ENCODE peak calls at places on chromosome 11, in seven cellular contexts. One of them, this sample, is unnamed.

GRCh38 chr11:18171377-18172000 is 1.1 kb upstream of the MRGPRX4 start:
- DNase-seq in uterus: no peak
- DNase-seq in Panc1: peak; percentile 15
- DNase-seq in A549: peak; percentile 37
- DNase-seq in colonic mucosa: no peak
- DNase-seq in mucosa of descending colon: peak; percentile 13
- DNase-seq in breast epithelium: no peak
- DNase-seq in this sample: no peak

GRCh38 chr11:114398303-114398920 is 1.9 kb downstream of the C11orf71 start:
- DNase-seq in mucosa of descending colon: no peak
- DNase-seq in breast epithelium: no peak
- DNase-seq in colonic mucosa: no peak
- DNase-seq in A549: no peak
- DNase-seq in uterus: no peak
- DNase-seq in Panc1: no peak
- DNase-seq in this sample: no peak

GRCh38 chr11:108927791-108928545 is 263.1 kb downstream of the DDX10 start:
- DNase-seq in uterus: no peak
- DNase-seq in A549: no peak
- DNase-seq in colonic mucosa: no peak
- DNase-seq in breast epithelium: no peak
- DNase-seq in Panc1: no peak
- DNase-seq in mucosa of descending colon: no peak
- DNase-seq in this sample: no peak

GRCh38 chr11:37450613-37451012 is 852.6 kb upstream of the RAG2 start:
- DNase-seq in uterus: no peak
- DNase-seq in mucosa of descending colon: no peak
- DNase-seq in colonic mucosa: no peak
- DNase-seq in A549: no peak
- DNase-seq in Panc1: no peak
- DNase-seq in breast epithelium: no peak
- DNase-seq in this sample: no peak

GRCh38 chr11:60870276-60870675 is 2.9 kb downstream of the ZP1 start:
- DNase-seq in uterus: no peak
- DNase-seq in breast epithelium: no peak
- DNase-seq in Panc1: no peak
- DNase-seq in mucosa of descending colon: no peak
- DNase-seq in A549: no peak
- DNase-seq in colonic mucosa: no peak
- DNase-seq in this sample: no peak

GRCh38 chr11:31772412-31772811 is 38.7 kb downstream of the PAX6 start:
- DNase-seq in colonic mucosa: no peak
- DNase-seq in mucosa of descending colon: no peak
- DNase-seq in breast epithelium: no peak
- DNase-seq in uterus: no peak
- DNase-seq in Panc1: no peak
- DNase-seq in A549: no peak
- DNase-seq in this sample: no peak

GRCh38 chr11:111990381-111990780 is 34.8 kb upstream of the DLAT start:
- DNase-seq in colonic mucosa: no peak
- DNase-seq in Panc1: no peak
- DNase-seq in breast epithelium: no peak
- DNase-seq in mucosa of descending colon: no peak
- DNase-seq in uterus: no peak
- DNase-seq in A549: no peak
- DNase-seq in this sample: no peak

GRCh38 chr11:121141051-121141450 is 40.0 kb downstream of the TECTA start:
- DNase-seq in breast epithelium: no peak
- DNase-seq in colonic mucosa: no peak
- DNase-seq in A549: no peak
- DNase-seq in uterus: no peak
- DNase-seq in Panc1: no peak
- DNase-seq in mucosa of descending colon: no peak
- DNase-seq in this sample: no peak

GRCh38 chr11:643366-643765 is 6.3 kb downstream of the DRD4 start:
- DNase-seq in uterus: no peak
- DNase-seq in Panc1: no peak
- DNase-seq in breast epithelium: no peak
- DNase-seq in mucosa of descending colon: no peak
- DNase-seq in A549: no peak
- DNase-seq in colonic mucosa: no peak
- DNase-seq in this sample: no peak

GRCh38 chr11:55357560-55358184 is 10.1 kb upstream of the OR4A15 start:
- DNase-seq in breast epithelium: no peak
- DNase-seq in colonic mucosa: no peak
- DNase-seq in mucosa of descending colon: no peak
- DNase-seq in Panc1: no peak
- DNase-seq in uterus: no peak
- DNase-seq in A549: no peak
- DNase-seq in this sample: no peak

GRCh38 chr11:10878408-10879214 is 20.8 kb upstream of the ZBED5 start:
- DNase-seq in mucosa of descending colon: peak; percentile 51
- DNase-seq in A549: peak; percentile 31
- DNase-seq in Panc1: no peak
- DNase-seq in breast epithelium: no peak
- DNase-seq in uterus: no peak
- DNase-seq in colonic mucosa: peak; percentile 61
- DNase-seq in this sample: no peak

GRCh38 chr11:12354750-12355545 is 22.4 kb upstream of the PARVA start:
- DNase-seq in mucosa of descending colon: peak; percentile 71
- DNase-seq in A549: no peak
- DNase-seq in uterus: no peak
- DNase-seq in Panc1: no peak
- DNase-seq in breast epithelium: no peak
- DNase-seq in colonic mucosa: peak; percentile 77
- DNase-seq in this sample: no peak

GRCh38 chr11:118153516-118153915 is 893 bp upstream of the SCN4B start:
- DNase-seq in breast epithelium: no peak
- DNase-seq in Panc1: no peak
- DNase-seq in mucosa of descending colon: no peak
- DNase-seq in uterus: no peak
- DNase-seq in colonic mucosa: no peak
- DNase-seq in A549: no peak
- DNase-seq in this sample: no peak
- H3K4me3 ChIP-seq in breast epithelium: peak overlapping the region; percentile 62
- H3K4me3 ChIP-seq in Panc1: peak overlapping the region; percentile 50
- H3K4me3 ChIP-seq in mucosa of descending colon: no peak overlapping the region
- H3K4me3 ChIP-seq in uterus: no peak overlapping the region
- H3K4me3 ChIP-seq in colonic mucosa: peak overlapping the region; percentile 41
- H3K4me3 ChIP-seq in A549: peak overlapping the region; percentile 45
- H3K4me3 ChIP-seq in this sample: peak overlapping the region; percentile 52

GRCh38 chr11:69943066-69943465 is 123.8 kb upstream of the FGF3 start:
- DNase-seq in Panc1: no peak
- DNase-seq in breast epithelium: no peak
- DNase-seq in colonic mucosa: no peak
- DNase-seq in A549: peak; percentile 35
- DNase-seq in uterus: no peak
- DNase-seq in mucosa of descending colon: peak; percentile 44
- DNase-seq in this sample: no peak
- H3K4me1 ChIP-seq in Panc1: peaks cover 4% of the 10 kb centered on the region
- H3K4me1 ChIP-seq in breast epithelium: no peaks in the 10 kb centered on the region
- H3K4me1 ChIP-seq in colonic mucosa: peaks cover 2% of the 10 kb centered on the region
- H3K4me1 ChIP-seq in A549: peaks cover 7% of the 10 kb centered on the region
- H3K4me1 ChIP-seq in uterus: peaks cover 6% of the 10 kb centered on the region
- H3K4me1 ChIP-seq in mucosa of descending colon: no peaks in the 10 kb centered on the region
- H3K4me1 ChIP-seq in this sample: peaks cover 3% of the 10 kb centered on the region

GRCh38 chr11:7896026-7896785 is 34.9 kb downstream of the OR10A6 start:
- DNase-seq in colonic mucosa: no peak
- DNase-seq in mucosa of descending colon: no peak
- DNase-seq in uterus: no peak
- DNase-seq in breast epithelium: no peak
- DNase-seq in Panc1: no peak
- DNase-seq in A549: no peak
- DNase-seq in this sample: no peak

GRCh38 chr11:7893792-7894191 is 37.3 kb downstream of the OR10A6 start:
- DNase-seq in breast epithelium: no peak
- DNase-seq in Panc1: no peak
- DNase-seq in uterus: no peak
- DNase-seq in A549: no peak
- DNase-seq in colonic mucosa: peak; percentile 71
- DNase-seq in mucosa of descending colon: peak; percentile 58
- DNase-seq in this sample: no peak

GRCh38 chr11:7892751-7893356 is 38.2 kb downstream of the OR10A6 start:
- DNase-seq in uterus: no peak
- DNase-seq in A549: peak; percentile 54
- DNase-seq in breast epithelium: no peak
- DNase-seq in colonic mucosa: no peak
- DNase-seq in Panc1: peak; percentile 63
- DNase-seq in mucosa of descending colon: peak; percentile 21
- DNase-seq in this sample: no peak

GRCh38 chr11:7892059-7892699 is 38.9 kb downstream of the OR10A6 start:
- DNase-seq in A549: no peak
- DNase-seq in breast epithelium: no peak
- DNase-seq in Panc1: peak; percentile 28
- DNase-seq in colonic mucosa: no peak
- DNase-seq in mucosa of descending colon: no peak
- DNase-seq in uterus: no peak
- DNase-seq in this sample: no peak

DNA sequence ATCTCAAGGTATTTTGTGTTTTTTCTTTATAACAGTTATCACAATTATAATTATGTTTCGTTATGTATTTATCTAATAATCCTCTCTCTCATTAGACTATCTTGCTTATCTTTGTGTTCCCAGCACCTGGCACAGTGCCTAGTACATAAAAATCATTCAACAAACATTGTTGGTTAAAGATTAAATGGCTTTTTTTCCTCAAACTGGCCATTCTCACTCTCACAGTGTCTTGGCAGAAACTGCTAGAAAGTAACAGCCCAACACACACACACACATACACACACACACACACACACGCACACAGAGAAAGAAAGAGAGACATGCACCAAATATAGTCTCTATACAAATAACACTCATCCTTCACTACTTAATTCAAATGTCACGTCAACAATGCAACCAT is 36.8 kb downstream of the OR10A6 start:
- DNase-seq in colonic mucosa: peak; percentile 60
- DNase-seq in breast epithelium: no peak
- DNase-seq in mucosa of descending colon: peak; percentile 68
- DNase-seq in Panc1: no peak
- DNase-seq in uterus: no peak
- DNase-seq in A549: no peak
- DNase-seq in this sample: no peak
- H3K4me3 ChIP-seq in colonic mucosa: no peak overlapping the region
- H3K4me3 ChIP-seq in breast epithelium: no peak overlapping the region
- H3K4me3 ChIP-seq in mucosa of descending colon: no peak overlapping the region
- H3K4me3 ChIP-seq in Panc1: no peak overlapping the region
- H3K4me3 ChIP-seq in uterus: no peak overlapping the region
- H3K4me3 ChIP-seq in A549: no peak overlapping the region
- H3K4me3 ChIP-seq in this sample: no peak overlapping the region

GRCh38 chr11:9692696-9693095 is 28.8 kb downstream of the SWAP70 start:
- DNase-seq in Panc1: no peak
- DNase-seq in breast epithelium: no peak
- DNase-seq in colonic mucosa: no peak
- DNase-seq in mucosa of descending colon: no peak
- DNase-seq in A549: no peak
- DNase-seq in uterus: no peak
- DNase-seq in this sample: no peak
- H3K4me1 ChIP-seq in Panc1: peaks cover 29% of the 10 kb centered on the region
- H3K4me1 ChIP-seq in breast epithelium: peaks cover 33% of the 10 kb centered on the region
- H3K4me1 ChIP-seq in colonic mucosa: no peaks in the 10 kb centered on the region
- H3K4me1 ChIP-seq in mucosa of descending colon: no peaks in the 10 kb centered on the region
- H3K4me1 ChIP-seq in A549: peaks cover 34% of the 10 kb centered on the region
- H3K4me1 ChIP-seq in uterus: no peaks in the 10 kb centered on the region
- H3K4me1 ChIP-seq in this sample: peaks cover 34% of the 10 kb centered on the region

GRCh38 chr11:8807544-8808225 is 103.3 kb upstream of the AKIP1 start:
- DNase-seq in breast epithelium: no peak
- DNase-seq in mucosa of descending colon: peak; percentile 76
- DNase-seq in uterus: peak; percentile 69
- DNase-seq in Panc1: no peak
- DNase-seq in colonic mucosa: peak; percentile 73
- DNase-seq in A549: no peak
- DNase-seq in this sample: no peak
- H3K4me3 ChIP-seq in breast epithelium: peak overlapping the region; percentile 61
- H3K4me3 ChIP-seq in mucosa of descending colon: no peak overlapping the region
- H3K4me3 ChIP-seq in uterus: peak overlapping the region; percentile 73
- H3K4me3 ChIP-seq in Panc1: no peak overlapping the region
- H3K4me3 ChIP-seq in colonic mucosa: peak overlapping the region; percentile 16
- H3K4me3 ChIP-seq in A549: no peak overlapping the region
- H3K4me3 ChIP-seq in this sample: peak overlapping the region; percentile 60

GRCh38 chr11:95680169-95680929 is 109.2 kb downstream of the FAM76B start:
- DNase-seq in mucosa of descending colon: no peak
- DNase-seq in breast epithelium: no peak
- DNase-seq in uterus: no peak
- DNase-seq in Panc1: no peak
- DNase-seq in colonic mucosa: no peak
- DNase-seq in A549: no peak
- DNase-seq in this sample: no peak
- H3K4me1 ChIP-seq in mucosa of descending colon: no peaks in the 10 kb centered on the region
- H3K4me1 ChIP-seq in breast epithelium: peaks cover 26% of the 10 kb centered on the region
- H3K4me1 ChIP-seq in uterus: no peaks in the 10 kb centered on the region
- H3K4me1 ChIP-seq in Panc1: no peaks in the 10 kb centered on the region
- H3K4me1 ChIP-seq in colonic mucosa: no peaks in the 10 kb centered on the region
- H3K4me1 ChIP-seq in A549: peaks cover 15% of the 10 kb centered on the region
- H3K4me1 ChIP-seq in this sample: no peaks in the 10 kb centered on the region